ENCODE peak calls at places on chromosomes 1 and 21, in nine cellular contexts. One of them, this sample, is unnamed.

GRCh38 chr1:151526735-151527520 is 13.2 kb upstream of the TUFT1 start:
- DNase-seq in tibial artery: no peak
- DNase-seq in caudate nucleus: no peak
- DNase-seq in AG04450: no peak
- DNase-seq in Peyer's patch: no peak
- DNase-seq in GM23248: no peak
- DNase-seq in right atrium auricular region: no peak
- DNase-seq in IMR-90: no peak
- DNase-seq in upper lobe of left lung: no peak
- DNase-seq in this sample: no peak

GRCh38 chr1:230200276-230200675 is 133.2 kb downstream of the GALNT2 start:
- DNase-seq in tibial artery: no peak
- DNase-seq in caudate nucleus: no peak
- DNase-seq in AG04450: no peak
- DNase-seq in Peyer's patch: no peak
- DNase-seq in GM23248: no peak
- DNase-seq in right atrium auricular region: no peak
- DNase-seq in IMR-90: no peak
- DNase-seq in upper lobe of left lung: no peak
- DNase-seq in this sample: no peak

GRCh38 chr1:206693592-206693991 is 8.9 kb downstream of the MAPKAPK2 start:
- DNase-seq in tibial artery: peak; percentile 90
- DNase-seq in caudate nucleus: no peak
- DNase-seq in AG04450: no peak
- DNase-seq in Peyer's patch: no peak
- DNase-seq in GM23248: peak; percentile 93
- DNase-seq in right atrium auricular region: peak; percentile 73
- DNase-seq in IMR-90: peak; percentile 50
- DNase-seq in upper lobe of left lung: no peak
- DNase-seq in this sample: no peak

GRCh38 chr1:233097546-233098254 is 147.3 kb downstream of the NTPCR start:
- DNase-seq in tibial artery: no peak
- DNase-seq in caudate nucleus: no peak
- DNase-seq in AG04450: no peak
- DNase-seq in Peyer's patch: no peak
- DNase-seq in GM23248: peak; percentile 41
- DNase-seq in right atrium auricular region: no peak
- DNase-seq in IMR-90: peak; percentile 39
- DNase-seq in upper lobe of left lung: no peak
- DNase-seq in this sample: peak; percentile 30

GRCh38 chr1:66623812-66624211 is 89.9 kb downstream of the SGIP1 start:
- DNase-seq in tibial artery: no peak
- DNase-seq in caudate nucleus: no peak
- DNase-seq in AG04450: no peak
- DNase-seq in Peyer's patch: no peak
- DNase-seq in GM23248: peak; percentile 46
- DNase-seq in right atrium auricular region: no peak
- DNase-seq in IMR-90: peak; percentile 76
- DNase-seq in upper lobe of left lung: no peak
- DNase-seq in this sample: no peak

GRCh38 chr1:214515544-214516433 is 35.6 kb downstream of the PTPN14 start:
- DNase-seq in tibial artery: no peak
- DNase-seq in caudate nucleus: no peak
- DNase-seq in AG04450: no peak
- DNase-seq in Peyer's patch: no peak
- DNase-seq in GM23248: peak; percentile 43
- DNase-seq in right atrium auricular region: no peak
- DNase-seq in IMR-90: no peak
- DNase-seq in upper lobe of left lung: no peak
- DNase-seq in this sample: no peak

GRCh38 chr1:21926814-21927530 is 10.1 kb downstream of the HSPG2 start:
- DNase-seq in tibial artery: peak; percentile 90
- DNase-seq in caudate nucleus: no peak
- DNase-seq in AG04450: peak; percentile 36
- DNase-seq in Peyer's patch: no peak
- DNase-seq in GM23248: peak; percentile 89
- DNase-seq in right atrium auricular region: no peak
- DNase-seq in IMR-90: peak; percentile 82
- DNase-seq in upper lobe of left lung: no peak
- DNase-seq in this sample: no peak

GRCh38 chr1:81799939-81800740 is 594 bp upstream of the ADGRL2 start:
- DNase-seq in tibial artery: peak; percentile 77
- DNase-seq in caudate nucleus: no peak
- DNase-seq in AG04450: peak; percentile 24
- DNase-seq in Peyer's patch: no peak
- DNase-seq in GM23248: peak; percentile 78
- DNase-seq in right atrium auricular region: no peak
- DNase-seq in IMR-90: peak; percentile 66
- DNase-seq in upper lobe of left lung: peak; percentile 25
- DNase-seq in this sample: peak; percentile 19

GRCh38 chr21:38897532-38898421 is 92.0 kb downstream of the ETS2 start:
- DNase-seq in tibial artery: no peak
- DNase-seq in caudate nucleus: no peak
- DNase-seq in AG04450: no peak
- DNase-seq in Peyer's patch: no peak
- DNase-seq in GM23248: no peak
- DNase-seq in right atrium auricular region: no peak
- DNase-seq in IMR-90: no peak
- DNase-seq in upper lobe of left lung: no peak
- DNase-seq in this sample: no peak

GRCh38 chr1:172429324-172430127 is 9.0 kb downstream of the C1orf105 start:
- DNase-seq in tibial artery: no peak
- DNase-seq in caudate nucleus: no peak
- DNase-seq in AG04450: no peak
- DNase-seq in Peyer's patch: peak; percentile 46
- DNase-seq in GM23248: peak; percentile 75
- DNase-seq in right atrium auricular region: no peak
- DNase-seq in IMR-90: peak; percentile 70
- DNase-seq in upper lobe of left lung: no peak
- DNase-seq in this sample: peak; percentile 63

GRCh38 chr21:46634427-46634826 is 1.0 kb upstream of the PRMT2 start:
- DNase-seq in tibial artery: no peak
- DNase-seq in caudate nucleus: no peak
- DNase-seq in AG04450: no peak
- DNase-seq in Peyer's patch: no peak
- DNase-seq in GM23248: no peak
- DNase-seq in right atrium auricular region: no peak
- DNase-seq in IMR-90: no peak
- DNase-seq in upper lobe of left lung: no peak
- DNase-seq in this sample: no peak

GRCh38 chr1:83761977-83762376 is 237.0 kb downstream of the TTLL7 start:
- DNase-seq in tibial artery: no peak
- DNase-seq in caudate nucleus: no peak
- DNase-seq in AG04450: no peak
- DNase-seq in Peyer's patch: no peak
- DNase-seq in GM23248: no peak
- DNase-seq in right atrium auricular region: no peak
- DNase-seq in IMR-90: no peak
- DNase-seq in upper lobe of left lung: no peak
- DNase-seq in this sample: no peak

GRCh38 chr1:228871314-228872061 is 136.2 kb downstream of the RHOU start:
- DNase-seq in tibial artery: no peak
- DNase-seq in caudate nucleus: no peak
- DNase-seq in AG04450: no peak
- DNase-seq in Peyer's patch: no peak
- DNase-seq in GM23248: no peak
- DNase-seq in right atrium auricular region: no peak
- DNase-seq in IMR-90: no peak
- DNase-seq in upper lobe of left lung: no peak
- DNase-seq in this sample: no peak

GRCh38 chr21:30561264-30561895 is at the start of gene KRTAP19-7:
- DNase-seq in tibial artery: no peak
- DNase-seq in caudate nucleus: no peak
- DNase-seq in AG04450: no peak
- DNase-seq in Peyer's patch: no peak
- DNase-seq in GM23248: no peak
- DNase-seq in right atrium auricular region: no peak
- DNase-seq in IMR-90: no peak
- DNase-seq in upper lobe of left lung: no peak
- DNase-seq in this sample: no peak

GRCh38 chr1:235642943-235643371 is 6.6 kb downstream of the GNG4 start:
- DNase-seq in tibial artery: no peak
- DNase-seq in caudate nucleus: no peak
- DNase-seq in AG04450: no peak
- DNase-seq in Peyer's patch: no peak
- DNase-seq in GM23248: no peak
- DNase-seq in right atrium auricular region: no peak
- DNase-seq in IMR-90: no peak
- DNase-seq in upper lobe of left lung: no peak
- DNase-seq in this sample: no peak

DNA sequence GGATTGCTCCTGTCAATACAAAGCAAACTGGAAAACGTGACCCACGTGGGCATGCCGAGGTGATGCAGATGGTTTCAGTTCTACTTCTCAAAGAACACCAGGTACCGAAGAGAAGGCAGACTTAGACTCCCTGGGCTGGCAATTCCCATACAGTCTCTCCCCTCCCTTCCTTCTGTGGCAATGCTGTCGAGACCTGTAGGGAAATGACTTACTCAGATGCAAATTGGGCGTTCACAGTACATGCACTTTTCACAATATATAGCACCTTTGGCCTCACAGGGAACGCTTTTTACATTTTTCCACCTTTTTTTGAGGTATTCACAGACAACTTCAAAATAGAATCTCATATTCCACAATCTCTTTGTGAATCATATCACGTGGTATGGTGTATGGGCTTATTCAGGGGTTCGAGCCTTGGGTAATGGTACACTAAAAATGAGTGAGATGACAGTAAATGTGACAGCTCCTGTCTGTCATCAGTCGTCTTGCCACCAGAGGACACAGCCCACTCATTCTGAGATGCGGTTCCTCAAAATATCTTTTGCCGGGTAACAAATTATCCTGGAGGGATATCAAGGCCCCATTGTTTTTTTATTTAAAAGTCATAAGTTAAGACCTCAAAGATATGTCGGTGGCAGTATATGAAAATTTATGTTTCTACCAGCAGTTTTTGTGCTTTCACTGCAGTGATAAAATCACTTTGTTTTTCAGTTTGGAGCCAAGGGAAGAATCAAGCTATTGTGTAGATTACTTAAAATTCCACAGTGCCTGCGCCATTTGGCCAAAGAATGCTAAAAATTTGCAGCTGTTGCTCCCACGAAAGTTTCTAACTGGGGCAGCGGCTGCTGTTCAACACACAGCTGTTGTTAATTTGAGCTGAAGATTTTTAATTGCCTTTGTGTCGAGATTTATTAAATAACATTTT is 168.4 kb downstream of the ZZZ3 start:
- DNase-seq in tibial artery: no peak
- DNase-seq in caudate nucleus: no peak
- DNase-seq in AG04450: peak; percentile 74
- DNase-seq in Peyer's patch: no peak
- DNase-seq in GM23248: peak; percentile 91
- DNase-seq in right atrium auricular region: no peak
- DNase-seq in IMR-90: peak; percentile 86
- DNase-seq in upper lobe of left lung: no peak
- DNase-seq in this sample: no peak
- H3K27ac ChIP-seq in tibial artery: peak overlapping the region; percentile 36
- H3K27ac ChIP-seq in caudate nucleus: peak overlapping the region; percentile 98
- H3K27ac ChIP-seq in AG04450: peak overlapping the region; percentile 98
- H3K27ac ChIP-seq in Peyer's patch: no peak overlapping the region
- H3K27ac ChIP-seq in GM23248: peak overlapping the region; percentile 70
- H3K27ac ChIP-seq in right atrium auricular region: no peak overlapping the region
- H3K27ac ChIP-seq in IMR-90: peak overlapping the region; percentile 98
- H3K27ac ChIP-seq in upper lobe of left lung: no peak overlapping the region
- H3K27ac ChIP-seq in this sample: no peak overlapping the region

DNA sequence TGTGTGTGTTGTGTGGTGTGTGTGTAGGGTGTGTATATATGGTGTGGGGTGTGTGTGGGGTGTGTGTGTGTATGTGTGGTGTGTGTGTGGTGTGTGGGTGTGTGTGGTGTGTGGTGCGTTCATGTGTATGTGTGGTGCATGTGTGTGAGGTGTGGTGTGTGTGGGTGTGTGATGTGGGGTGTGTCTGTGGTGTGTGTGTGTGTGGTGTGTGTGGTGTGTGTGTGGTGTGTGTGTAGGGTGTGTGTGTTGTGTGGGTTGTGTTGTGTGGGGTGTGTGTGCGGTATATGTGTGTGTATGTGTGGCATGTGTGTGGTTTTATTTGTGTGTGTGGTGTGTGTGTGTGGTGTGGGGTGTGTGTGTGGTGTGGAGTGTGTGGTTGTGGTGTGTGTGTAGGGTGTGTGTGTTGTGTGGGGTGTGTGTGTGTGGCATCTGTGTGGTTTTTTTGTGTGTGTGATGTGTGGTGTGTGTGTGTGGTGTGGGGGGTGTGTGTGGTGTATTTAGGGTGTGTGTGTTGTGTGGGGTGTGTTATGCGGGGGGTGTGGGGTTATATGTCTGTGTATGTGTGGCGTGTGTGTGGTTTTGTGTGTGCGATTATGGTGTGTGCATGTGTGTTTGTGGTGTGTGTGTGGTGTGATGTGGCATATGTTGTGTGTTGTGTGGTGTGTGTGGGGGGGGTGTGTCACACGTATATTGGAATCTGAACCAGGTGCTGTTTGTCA is 17.1 kb upstream of the ZBTB21 start:
- DNase-seq in tibial artery: peak; percentile 19
- DNase-seq in caudate nucleus: no peak
- DNase-seq in AG04450: no peak
- DNase-seq in Peyer's patch: no peak
- DNase-seq in GM23248: no peak
- DNase-seq in right atrium auricular region: no peak
- DNase-seq in IMR-90: no peak
- DNase-seq in upper lobe of left lung: no peak
- DNase-seq in this sample: no peak
- H3K27ac ChIP-seq in tibial artery: no peak overlapping the region
- H3K27ac ChIP-seq in caudate nucleus: no peak overlapping the region
- H3K27ac ChIP-seq in AG04450: no peak overlapping the region
- H3K27ac ChIP-seq in Peyer's patch: no peak overlapping the region
- H3K27ac ChIP-seq in GM23248: no peak overlapping the region
- H3K27ac ChIP-seq in right atrium auricular region: no peak overlapping the region
- H3K27ac ChIP-seq in IMR-90: no peak overlapping the region
- H3K27ac ChIP-seq in upper lobe of left lung: no peak overlapping the region
- H3K27ac ChIP-seq in this sample: no peak overlapping the region

DNA sequence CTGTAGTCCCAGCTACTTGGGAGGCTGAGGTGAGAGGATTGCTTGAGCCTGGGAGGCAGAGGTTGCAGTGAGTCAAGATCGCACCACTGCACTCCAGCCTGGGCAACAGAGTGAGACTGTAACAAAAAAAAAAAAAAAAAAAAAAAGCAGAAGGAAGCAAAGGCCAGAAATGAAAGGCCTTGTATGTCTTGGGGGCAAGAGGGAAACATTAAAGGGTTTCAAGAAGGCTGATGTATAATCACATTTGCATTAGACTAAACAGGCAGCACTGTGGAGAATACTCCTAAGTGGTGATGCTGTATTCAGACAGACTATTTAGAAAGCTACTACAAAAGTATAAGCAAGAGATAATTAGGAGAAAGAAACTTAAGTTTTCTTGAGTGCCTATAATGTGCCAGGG is 10.4 kb downstream of the ANP32E start:
- DNase-seq in tibial artery: no peak
- DNase-seq in caudate nucleus: no peak
- DNase-seq in AG04450: no peak
- DNase-seq in Peyer's patch: no peak
- DNase-seq in GM23248: no peak
- DNase-seq in right atrium auricular region: no peak
- DNase-seq in IMR-90: no peak
- DNase-seq in upper lobe of left lung: no peak
- DNase-seq in this sample: no peak
- H3K27ac ChIP-seq in tibial artery: no peak overlapping the region
- H3K27ac ChIP-seq in caudate nucleus: no peak overlapping the region
- H3K27ac ChIP-seq in AG04450: no peak overlapping the region
- H3K27ac ChIP-seq in Peyer's patch: no peak overlapping the region
- H3K27ac ChIP-seq in GM23248: no peak overlapping the region
- H3K27ac ChIP-seq in right atrium auricular region: no peak overlapping the region
- H3K27ac ChIP-seq in IMR-90: no peak overlapping the region
- H3K27ac ChIP-seq in upper lobe of left lung: no peak overlapping the region
- H3K27ac ChIP-seq in this sample: no peak overlapping the region

GRCh38 chr1:209257454-209257853 is 326.1 kb upstream of the CAMK1G start:
- DNase-seq in tibial artery: no peak
- DNase-seq in caudate nucleus: no peak
- DNase-seq in AG04450: no peak
- DNase-seq in Peyer's patch: no peak
- DNase-seq in GM23248: no peak
- DNase-seq in right atrium auricular region: no peak
- DNase-seq in IMR-90: no peak
- DNase-seq in upper lobe of left lung: no peak
- DNase-seq in this sample: no peak
- H3K27ac ChIP-seq in tibial artery: no peak overlapping the region
- H3K27ac ChIP-seq in caudate nucleus: no peak overlapping the region
- H3K27ac ChIP-seq in AG04450: no peak overlapping the region
- H3K27ac ChIP-seq in Peyer's patch: no peak overlapping the region
- H3K27ac ChIP-seq in GM23248: no peak overlapping the region
- H3K27ac ChIP-seq in right atrium auricular region: no peak overlapping the region
- H3K27ac ChIP-seq in IMR-90: no peak overlapping the region
- H3K27ac ChIP-seq in upper lobe of left lung: no peak overlapping the region
- H3K27ac ChIP-seq in this sample: no peak overlapping the region

This sample was measured in RWPE1.